ENCODE peak calls at places on chromosomes 12 and 14, in four cellular contexts. V is heart left ventricle, I is tibial artery, N is thoracic aorta. S is an unnamed sample.

GRCh38 chr14:74589291-74589879 is 22.7 kb downstream of the LTBP2 start:
- DNase-seq in V (peak; percentile 51), I (no peak), N (no peak), S (no peak)

GRCh38 chr12:88361493-88361892 is 218.8 kb downstream of the KITLG start:
- DNase-seq in V (no peak), I (no peak), N (no peak), S (no peak)

GRCh38 chr12:100959481-100959880 is 164.9 kb downstream of the ANO4 start:
- DNase-seq in V (no peak), I (no peak), N (no peak), S (no peak)

GRCh38 chr12:51218607-51219161 is 822 bp upstream of the POU6F1 start:
- DNase-seq in V (no peak), I (no peak), N (no peak), S (peak; percentile 50)

GRCh38 chr14:104772707-104773504 is 20.0 kb downstream of the SIVA1 start:
- DNase-seq in V (no peak), I (no peak), N (no peak), S (no peak)

GRCh38 chr14:79967453-79967852 is 243.9 kb downstream of the DIO2 start:
- DNase-seq in V (no peak), I (no peak), N (no peak), S (no peak)

GRCh38 chr12:88418856-88419497 is 161.3 kb downstream of the KITLG start:
- DNase-seq in V (no peak), I (no peak), N (no peak), S (no peak)

GRCh38 chr12:112551681-112552080 is 132.9 kb downstream of the PTPN11 start:
- DNase-seq in V (no peak), I (no peak), N (no peak), S (no peak)

GRCh38 chr12:111578276-111578970 is 20.7 kb downstream of the ATXN2 start:
- DNase-seq in V (no peak), I (no peak), N (no peak), S (no peak)

GRCh38 chr12:49462103-49462739 is 76.6 kb upstream of the KCNH3 start:
- DNase-seq in V (peak; percentile 65), I (no peak), N (no peak), S (peak; percentile 76)

GRCh38 chr14:59305231-59305630 is 116.8 kb downstream of the DAAM1 start:
- DNase-seq in V (no peak), I (no peak), N (no peak), S (no peak)

GRCh38 chr12:78149459-78149858 is 318.8 kb downstream of the NAV3 start:
- DNase-seq in V (no peak), I (no peak), N (no peak), S (no peak)

GRCh38 chr14:64800000-64800399 is 79.7 kb downstream of the SPTB start:
- DNase-seq in V (peak; percentile 67), I (no peak), N (no peak), S (no peak)

GRCh38 chr14:105899071-105899641 is 372.8 kb downstream of the TMEM121 start:
- DNase-seq in V (no peak), I (no peak), N (no peak), S (no peak)
- H3K9me3 ChIP-seq in V (no peaks in the 10 kb centered on the region), I (no peaks in the 10 kb centered on the region), N (no peaks in the 10 kb centered on the region), S (no peaks in the 10 kb centered on the region)

GRCh38 chr14:91364524-91365270 is 52.9 kb downstream of the CCDC88C start:
- DNase-seq in V (no peak), I (no peak), N (no peak), S (no peak)
- H3K4me1 ChIP-seq in V (peaks cover 82% of the 10 kb centered on the region), I (no peaks in the 10 kb centered on the region), N (no peaks in the 10 kb centered on the region), S (no peaks in the 10 kb centered on the region)

GRCh38 chr14:77290705-77291104 is 19.7 kb upstream of the NGB start:
- DNase-seq in V (no peak), I (no peak), N (no peak), S (no peak)
- TF ChIP-seq CTCF in V (no peak), I (no peak), N (no peak), S (no peak)

GRCh38 chr12:34344851-34345522 is 322.7 kb downstream of the ALG10 start:
- DNase-seq in V (no peak), I (no peak), N (no peak), S (no peak)

GRCh38 chr12:34348064-34348463 is 325.8 kb downstream of the ALG10 start:
- DNase-seq in V (no peak), I (no peak), N (no peak), S (no peak)

GRCh38 chr12:34345801-34346200 is 323.5 kb downstream of the ALG10 start:
- DNase-seq in V (no peak), I (no peak), N (no peak), S (no peak)

GRCh38 chr12:34347367-34347766 is 325.1 kb downstream of the ALG10 start:
- DNase-seq in V (no peak), I (no peak), N (no peak), S (no peak)

DNA sequence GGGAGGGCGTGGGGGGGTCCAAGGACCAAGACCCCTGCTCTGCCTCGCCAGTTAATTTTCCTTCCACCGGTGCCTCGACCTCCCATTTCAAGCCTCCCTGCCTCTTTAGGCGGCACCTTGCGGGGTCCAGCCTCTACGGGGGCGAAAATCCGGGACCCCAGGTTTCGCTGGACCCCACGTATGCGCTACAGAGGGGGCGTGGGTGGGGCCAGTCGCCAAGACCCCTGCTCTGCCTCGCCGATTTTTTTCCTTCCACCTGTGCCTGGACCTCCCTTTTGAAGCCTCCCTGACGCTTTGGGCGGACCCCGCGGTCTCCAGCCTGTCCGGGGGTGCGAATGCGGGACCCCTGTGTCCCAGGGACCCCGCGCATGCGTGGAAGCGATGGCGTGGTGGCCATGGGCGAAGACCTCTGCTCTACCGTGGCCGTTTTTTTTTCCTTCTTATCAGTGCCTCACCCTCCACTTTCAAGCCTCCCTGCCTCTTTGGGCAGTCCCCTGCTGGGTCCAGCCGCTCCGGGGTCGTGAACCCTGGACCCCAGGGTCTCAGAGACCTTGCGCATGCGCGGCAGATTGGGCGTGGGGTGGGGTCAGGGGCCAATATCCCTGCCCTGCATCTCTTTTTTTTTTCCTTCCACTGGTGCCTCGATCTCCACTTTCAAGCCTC is 324.2 kb downstream of the ALG10 start:
- DNase-seq in V (no peak), I (no peak), N (no peak), S (no peak)
- H3K9me3 ChIP-seq in V (no peaks in the 10 kb centered on the region), I (peaks cover 67% of the 10 kb centered on the region), N (no peaks in the 10 kb centered on the region), S (no peaks in the 10 kb centered on the region)